ENCODE peak calls at places on chromosomes 2 and 18, in five cellular contexts. One of them, this sample, is unnamed.

GRCh38 chr18:48762836-48763713 is 187.7 kb downstream of the SMAD7 start:
- DNase-seq in AG09319: no peak
- DNase-seq in HT1080: no peak
- DNase-seq in tibial artery: no peak
- DNase-seq in RWPE2: no peak
- DNase-seq in this sample: no peak

GRCh38 chr2:236940497-236940896 is 145.2 kb upstream of the COPS8 start:
- DNase-seq in tibial artery: no peak
- DNase-seq in HT1080: no peak
- DNase-seq in AG09319: no peak
- DNase-seq in RWPE2: no peak
- DNase-seq in this sample: no peak

GRCh38 chr2:20322527-20323300 is 27.9 kb downstream of the PUM2 start:
- DNase-seq in tibial artery: no peak
- DNase-seq in RWPE2: no peak
- DNase-seq in HT1080: no peak
- DNase-seq in AG09319: no peak
- DNase-seq in this sample: no peak

GRCh38 chr2:67054725-67055124 is 342.4 kb upstream of the ETAA1 start:
- DNase-seq in AG09319: no peak
- DNase-seq in HT1080: no peak
- DNase-seq in tibial artery: no peak
- DNase-seq in RWPE2: no peak
- DNase-seq in this sample: no peak

GRCh38 chr2:10157293-10157692 is 34.8 kb downstream of the RRM2 start:
- DNase-seq in tibial artery: no peak
- DNase-seq in RWPE2: no peak
- DNase-seq in AG09319: no peak
- DNase-seq in HT1080: no peak
- DNase-seq in this sample: no peak

GRCh38 chr2:59658906-59659305 is 894.5 kb downstream of the BCL11A start:
- DNase-seq in HT1080: no peak
- DNase-seq in AG09319: no peak
- DNase-seq in RWPE2: no peak
- DNase-seq in tibial artery: no peak
- DNase-seq in this sample: no peak

GRCh38 chr18:77811510-77811909 is 561.9 kb downstream of the GALR1 start:
- DNase-seq in HT1080: peak
- DNase-seq in RWPE2: no peak
- DNase-seq in tibial artery: no peak
- DNase-seq in AG09319: no peak
- DNase-seq in this sample: no peak

GRCh38 chr2:70732736-70733427 is 35.1 kb downstream of the ADD2 start:
- DNase-seq in HT1080: no peak
- DNase-seq in tibial artery: no peak
- DNase-seq in RWPE2: no peak
- DNase-seq in AG09319: no peak
- DNase-seq in this sample: no peak

GRCh38 chr18:51235011-51235789 is 37.7 kb upstream of the MEX3C start:
- DNase-seq in RWPE2: no peak
- DNase-seq in HT1080: peak
- DNase-seq in AG09319: no peak
- DNase-seq in tibial artery: no peak
- DNase-seq in this sample: no peak

GRCh38 chr2:170250584-170250983 is 72.6 kb downstream of the MYO3B start:
- DNase-seq in AG09319: no peak
- DNase-seq in RWPE2: no peak
- DNase-seq in HT1080: no peak
- DNase-seq in tibial artery: no peak
- DNase-seq in this sample: no peak

GRCh38 chr2:101614127-101614759 is 83.3 kb upstream of the MAP4K4 start:
- DNase-seq in RWPE2: no peak
- DNase-seq in AG09319: no peak
- DNase-seq in tibial artery: no peak
- DNase-seq in HT1080: no peak
- DNase-seq in this sample: no peak